ENCODE peak calls at places on chromosomes 4 and X, in seven cellular contexts. One of them, this sample, is unnamed.
A peak's percentile ranks its signal among the peaks of the same experiment; 100 is the strongest.

GRCh38 chr4:122668241-122668640 is 47.4 kb upstream of the IL21 start:
- DNase-seq in CD4-positive, alpha-beta memory T cell: no peak
- DNase-seq in GM23248: peak; percentile 89
- DNase-seq in transverse colon: no peak
- DNase-seq in aorta: no peak
- DNase-seq in hepatocyte: no peak
- DNase-seq in CD8-positive, alpha-beta T cell: no peak
- DNase-seq in this sample: no peak

GRCh38 chr4:138845051-138845450 is 170.5 kb upstream of the NOCT start:
- DNase-seq in CD4-positive, alpha-beta memory T cell: no peak
- DNase-seq in GM23248: no peak
- DNase-seq in transverse colon: no peak
- DNase-seq in aorta: no peak
- DNase-seq in hepatocyte: no peak
- DNase-seq in CD8-positive, alpha-beta T cell: no peak
- DNase-seq in this sample: no peak

GRCh38 chr4:12586607-12587006 is 897.5 kb downstream of the RAB28 start:
- DNase-seq in CD4-positive, alpha-beta memory T cell: no peak
- DNase-seq in GM23248: no peak
- DNase-seq in transverse colon: no peak
- DNase-seq in aorta: no peak
- DNase-seq in hepatocyte: no peak
- DNase-seq in CD8-positive, alpha-beta T cell: no peak
- DNase-seq in this sample: no peak

GRCh38 chrX:133676344-133677122 is 261.2 kb upstream of the GPC4 start:
- DNase-seq in CD4-positive, alpha-beta memory T cell: no peak
- DNase-seq in GM23248: no peak
- DNase-seq in transverse colon: peak; percentile 65
- DNase-seq in aorta: no peak
- DNase-seq in hepatocyte: no peak
- DNase-seq in CD8-positive, alpha-beta T cell: no peak
- DNase-seq in this sample: peak; percentile 34

GRCh38 chr4:140163029-140163810 is 9.2 kb upstream of the MAML3 start:
- DNase-seq in CD4-positive, alpha-beta memory T cell: no peak
- DNase-seq in GM23248: peak; percentile 70
- DNase-seq in transverse colon: no peak
- DNase-seq in aorta: no peak
- DNase-seq in hepatocyte: no peak
- DNase-seq in CD8-positive, alpha-beta T cell: no peak
- DNase-seq in this sample: no peak

GRCh38 chrX:2383735-2384134 is 117.0 kb downstream of the DHRSX start:
- DNase-seq in CD4-positive, alpha-beta memory T cell: no peak
- DNase-seq in GM23248: no peak
- DNase-seq in transverse colon: peak; percentile 53
- DNase-seq in aorta: no peak
- DNase-seq in hepatocyte: peak; percentile 37
- DNase-seq in CD8-positive, alpha-beta T cell: no peak
- DNase-seq in this sample: no peak

GRCh38 chrX:69037786-69038185 is 127.5 kb downstream of the PJA1 start:
- DNase-seq in CD4-positive, alpha-beta memory T cell: no peak
- DNase-seq in GM23248: no peak
- DNase-seq in transverse colon: no peak
- DNase-seq in aorta: no peak
- DNase-seq in hepatocyte: no peak
- DNase-seq in CD8-positive, alpha-beta T cell: no peak
- DNase-seq in this sample: no peak

GRCh38 chr4:163107754-163108153 is 58.9 kb downstream of the NAF1 start:
- DNase-seq in CD4-positive, alpha-beta memory T cell: no peak
- DNase-seq in GM23248: peak; percentile 23
- DNase-seq in transverse colon: no peak
- DNase-seq in aorta: no peak
- DNase-seq in hepatocyte: no peak
- DNase-seq in CD8-positive, alpha-beta T cell: no peak
- DNase-seq in this sample: no peak

GRCh38 chr4:3198906-3199305 is 50.1 kb upstream of the MSANTD1 start:
- DNase-seq in CD4-positive, alpha-beta memory T cell: no peak
- DNase-seq in GM23248: no peak
- DNase-seq in transverse colon: no peak
- DNase-seq in aorta: peak; percentile 61
- DNase-seq in hepatocyte: no peak
- DNase-seq in CD8-positive, alpha-beta T cell: no peak
- DNase-seq in this sample: no peak

GRCh38 chrX:42606591-42606990 is 171.4 kb downstream of the PPP1R2C start:
- DNase-seq in CD4-positive, alpha-beta memory T cell: no peak
- DNase-seq in GM23248: no peak
- DNase-seq in transverse colon: no peak
- DNase-seq in aorta: no peak
- DNase-seq in hepatocyte: no peak
- DNase-seq in CD8-positive, alpha-beta T cell: no peak
- DNase-seq in this sample: no peak

GRCh38 chr4:38128478-38129451 is 168.6 kb downstream of the PTTG2 start:
- DNase-seq in CD4-positive, alpha-beta memory T cell: peak; percentile 76
- DNase-seq in GM23248: peak; percentile 93
- DNase-seq in transverse colon: peak; percentile 60
- DNase-seq in aorta: no peak
- DNase-seq in hepatocyte: no peak
- DNase-seq in CD8-positive, alpha-beta T cell: peak; percentile 50
- DNase-seq in this sample: peak; percentile 38

GRCh38 chr4:25703731-25704388 is 48.2 kb downstream of the SLC34A2 start:
- DNase-seq in CD4-positive, alpha-beta memory T cell: no peak
- DNase-seq in GM23248: peak; percentile 30
- DNase-seq in transverse colon: no peak
- DNase-seq in aorta: no peak
- DNase-seq in hepatocyte: no peak
- DNase-seq in CD8-positive, alpha-beta T cell: no peak
- DNase-seq in this sample: no peak

GRCh38 chr4:155787113-155787710 is 28.4 kb downstream of the GUCY1B1 start:
- DNase-seq in CD4-positive, alpha-beta memory T cell: peak; percentile 15
- DNase-seq in GM23248: peak; percentile 73
- DNase-seq in transverse colon: no peak
- DNase-seq in aorta: no peak
- DNase-seq in hepatocyte: peak; percentile 64
- DNase-seq in CD8-positive, alpha-beta T cell: no peak
- DNase-seq in this sample: peak; percentile 61

GRCh38 chrX:13716905-13717304 is 17.5 kb downstream of the TRAPPC2 start:
- DNase-seq in CD4-positive, alpha-beta memory T cell: peak; percentile 65
- DNase-seq in GM23248: no peak
- DNase-seq in transverse colon: peak; percentile 14
- DNase-seq in aorta: no peak
- DNase-seq in hepatocyte: no peak
- DNase-seq in CD8-positive, alpha-beta T cell: no peak
- DNase-seq in this sample: no peak

GRCh38 chr4:127623755-127624087 is 9.0 kb upstream of the INTU start:
- DNase-seq in CD4-positive, alpha-beta memory T cell: no peak
- DNase-seq in GM23248: peak; percentile 46
- DNase-seq in transverse colon: no peak
- DNase-seq in aorta: peak; percentile 84
- DNase-seq in hepatocyte: peak; percentile 10
- DNase-seq in CD8-positive, alpha-beta T cell: no peak
- DNase-seq in this sample: no peak

GRCh38 chr4:38072578-38072977 is 112.4 kb downstream of the PTTG2 start:
- DNase-seq in CD4-positive, alpha-beta memory T cell: no peak
- DNase-seq in GM23248: no peak
- DNase-seq in transverse colon: no peak
- DNase-seq in aorta: no peak
- DNase-seq in hepatocyte: no peak
- DNase-seq in CD8-positive, alpha-beta T cell: no peak
- DNase-seq in this sample: no peak

GRCh38 chr4:39542633-39543393 is 15.6 kb upstream of the UGDH start:
- DNase-seq in CD4-positive, alpha-beta memory T cell: no peak
- DNase-seq in GM23248: no peak
- DNase-seq in transverse colon: no peak
- DNase-seq in aorta: no peak
- DNase-seq in hepatocyte: no peak
- DNase-seq in CD8-positive, alpha-beta T cell: no peak
- DNase-seq in this sample: no peak

GRCh38 chr4:86184216-86184915 is 175.5 kb downstream of the MAPK10 start:
- DNase-seq in CD4-positive, alpha-beta memory T cell: no peak
- DNase-seq in GM23248: peak; percentile 43
- DNase-seq in transverse colon: no peak
- DNase-seq in aorta: no peak
- DNase-seq in hepatocyte: no peak
- DNase-seq in CD8-positive, alpha-beta T cell: no peak
- DNase-seq in this sample: no peak

GRCh38 chr4:25065451-25065850 is 34.7 kb upstream of the LGI2 start:
- DNase-seq in CD4-positive, alpha-beta memory T cell: no peak
- DNase-seq in GM23248: no peak
- DNase-seq in transverse colon: no peak
- DNase-seq in aorta: no peak
- DNase-seq in hepatocyte: no peak
- DNase-seq in CD8-positive, alpha-beta T cell: no peak
- DNase-seq in this sample: no peak

GRCh38 chr4:81747242-81747930 is 275.7 kb upstream of the RASGEF1B start:
- DNase-seq in CD4-positive, alpha-beta memory T cell: no peak
- DNase-seq in GM23248: no peak
- DNase-seq in transverse colon: no peak
- DNase-seq in aorta: no peak
- DNase-seq in hepatocyte: no peak
- DNase-seq in CD8-positive, alpha-beta T cell: no peak
- DNase-seq in this sample: peak; percentile 36

GRCh38 chr4:102007959-102008425 is 217.5 kb downstream of the BANK1 start:
- DNase-seq in CD4-positive, alpha-beta memory T cell: no peak
- DNase-seq in GM23248: no peak
- DNase-seq in transverse colon: no peak
- DNase-seq in aorta: no peak
- DNase-seq in hepatocyte: no peak
- DNase-seq in CD8-positive, alpha-beta T cell: no peak
- DNase-seq in this sample: no peak

GRCh38 chrX:129755779-129756650 is 17.2 kb downstream of the XPNPEP2 start:
- DNase-seq in CD4-positive, alpha-beta memory T cell: peak; percentile 42
- DNase-seq in GM23248: no peak
- DNase-seq in transverse colon: no peak
- DNase-seq in aorta: peak; percentile 70
- DNase-seq in hepatocyte: no peak
- DNase-seq in CD8-positive, alpha-beta T cell: no peak
- DNase-seq in this sample: no peak

GRCh38 chrX:111411591-111412371 is at the start of gene DCX:
- DNase-seq in CD4-positive, alpha-beta memory T cell: no peak
- DNase-seq in GM23248: no peak
- DNase-seq in transverse colon: no peak
- DNase-seq in aorta: no peak
- DNase-seq in hepatocyte: no peak
- DNase-seq in CD8-positive, alpha-beta T cell: no peak
- DNase-seq in this sample: no peak

DNA sequence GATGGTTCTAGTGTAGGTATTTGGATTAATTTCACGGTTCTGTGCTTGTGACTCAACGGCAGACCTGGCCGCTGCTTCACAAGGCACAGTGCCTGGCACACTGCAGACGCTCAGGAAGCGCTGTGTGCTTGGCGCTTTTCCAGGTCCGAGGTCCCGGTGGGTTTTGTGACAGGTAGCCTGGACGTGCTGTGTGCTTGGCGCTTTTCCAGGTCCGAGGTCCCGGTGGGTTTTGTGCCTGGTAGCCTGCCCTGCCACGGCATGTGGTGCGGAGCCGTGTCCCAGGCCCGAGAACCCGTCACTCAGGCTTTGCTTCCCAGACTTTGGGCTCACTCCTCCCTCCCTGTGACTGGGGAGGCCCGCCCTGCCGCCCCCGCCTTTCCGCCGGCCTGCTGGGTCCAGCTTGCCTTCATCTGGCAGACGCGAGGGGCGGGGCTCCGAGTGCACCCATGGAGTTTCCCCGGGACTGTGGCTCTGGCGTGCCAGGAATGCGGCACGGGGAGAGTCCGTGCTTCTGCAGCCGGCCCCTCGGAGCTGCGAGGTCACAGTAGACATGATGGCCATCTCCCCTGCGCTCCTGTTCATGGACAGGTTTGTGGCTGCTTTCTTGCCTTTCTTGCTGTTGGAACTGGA is 44.2 kb downstream of the TBC1D14 start:
- DNase-seq in CD4-positive, alpha-beta memory T cell: no peak
- DNase-seq in GM23248: peak; percentile 97
- DNase-seq in transverse colon: peak; percentile 91
- DNase-seq in aorta: peak; percentile 91
- DNase-seq in hepatocyte: peak; percentile 75
- DNase-seq in CD8-positive, alpha-beta T cell: no peak
- DNase-seq in this sample: peak; percentile 59
- H3K27ac ChIP-seq in CD4-positive, alpha-beta memory T cell: no peak overlapping the region
- H3K27ac ChIP-seq in GM23248: peak overlapping the region; percentile 67
- H3K27ac ChIP-seq in transverse colon: peak overlapping the region; percentile 82
- H3K27ac ChIP-seq in aorta: no peak overlapping the region
- H3K27ac ChIP-seq in hepatocyte: peak overlapping the region; percentile 93
- H3K27ac ChIP-seq in CD8-positive, alpha-beta T cell: no peak overlapping the region
- H3K27ac ChIP-seq in this sample: peak overlapping the region; percentile 9

DNA sequence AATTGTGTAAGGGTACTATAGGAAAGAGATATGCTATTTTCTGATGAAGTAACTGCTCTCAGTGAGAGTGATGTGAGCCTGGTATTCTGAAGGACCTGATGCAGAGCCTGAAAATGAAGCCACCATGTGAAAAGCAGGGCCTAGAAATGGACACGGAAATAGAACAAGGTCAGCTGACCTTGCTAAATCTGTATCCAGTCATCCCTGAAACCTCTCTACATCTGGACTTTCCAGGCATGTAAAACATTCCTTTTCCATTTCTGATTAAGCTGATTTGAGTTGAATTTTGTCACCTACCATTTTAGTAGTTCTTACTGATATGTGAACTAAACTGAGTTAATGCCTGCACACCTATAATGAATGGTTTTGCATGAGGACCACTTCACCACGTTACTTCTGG is 72.4 kb upstream of the NEIL3 start:
- DNase-seq in CD4-positive, alpha-beta memory T cell: no peak
- DNase-seq in GM23248: no peak
- DNase-seq in transverse colon: no peak
- DNase-seq in aorta: no peak
- DNase-seq in hepatocyte: no peak
- DNase-seq in CD8-positive, alpha-beta T cell: no peak
- DNase-seq in this sample: no peak
- H3K27me3 ChIP-seq in CD4-positive, alpha-beta memory T cell: no peaks in the 10 kb centered on the region
- H3K27me3 ChIP-seq in GM23248: no peaks in the 10 kb centered on the region
- H3K27me3 ChIP-seq in transverse colon: no peaks in the 10 kb centered on the region
- H3K27me3 ChIP-seq in aorta: no peaks in the 10 kb centered on the region
- H3K27me3 ChIP-seq in hepatocyte: no peaks in the 10 kb centered on the region
- H3K27me3 ChIP-seq in CD8-positive, alpha-beta T cell: no peaks in the 10 kb centered on the region
- H3K27me3 ChIP-seq in this sample: no peaks in the 10 kb centered on the region

DNA sequence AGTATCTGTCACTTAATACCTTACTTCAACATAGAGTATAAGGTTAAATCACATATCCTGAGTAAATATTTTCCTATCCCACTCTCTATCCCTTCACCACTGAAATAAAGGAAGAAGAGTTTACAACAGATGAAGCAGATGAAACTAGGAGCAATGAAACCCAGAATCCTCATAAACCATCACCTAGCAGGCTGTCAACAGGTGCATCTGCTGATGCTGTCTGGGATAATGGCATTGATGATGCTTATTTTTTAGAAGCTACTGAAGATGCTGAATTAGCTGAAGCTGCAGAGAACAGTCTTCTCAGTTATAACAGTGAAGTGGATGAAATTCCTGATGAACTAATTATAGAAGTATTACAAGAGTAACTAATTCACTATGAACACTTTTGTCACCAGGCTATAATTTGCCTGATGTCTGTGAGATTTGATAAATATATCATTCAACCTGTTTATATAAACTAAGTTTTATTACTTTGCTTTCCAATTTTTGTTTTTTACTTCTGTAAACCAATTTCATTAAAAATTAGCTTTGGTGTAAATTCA is 39.4 kb downstream of the CENPU start:
- DNase-seq in CD4-positive, alpha-beta memory T cell: no peak
- DNase-seq in GM23248: no peak
- DNase-seq in transverse colon: no peak
- DNase-seq in aorta: no peak
- DNase-seq in hepatocyte: no peak
- DNase-seq in CD8-positive, alpha-beta T cell: no peak
- DNase-seq in this sample: no peak
- H3K4me3 ChIP-seq in CD4-positive, alpha-beta memory T cell: no peak overlapping the region
- H3K4me3 ChIP-seq in GM23248: no peak overlapping the region
- H3K4me3 ChIP-seq in transverse colon: no peak overlapping the region
- H3K4me3 ChIP-seq in aorta: no peak overlapping the region
- H3K4me3 ChIP-seq in hepatocyte: no peak overlapping the region
- H3K4me3 ChIP-seq in CD8-positive, alpha-beta T cell: no peak overlapping the region
- H3K4me3 ChIP-seq in this sample: no peak overlapping the region

GRCh38 chr4:118557298-118557851 is 127.8 kb upstream of the METTL14 start:
- DNase-seq in CD4-positive, alpha-beta memory T cell: no peak
- DNase-seq in GM23248: peak; percentile 71
- DNase-seq in transverse colon: no peak
- DNase-seq in aorta: no peak
- DNase-seq in hepatocyte: no peak
- DNase-seq in CD8-positive, alpha-beta T cell: no peak
- DNase-seq in this sample: no peak
- H3K27ac ChIP-seq in CD4-positive, alpha-beta memory T cell: no peak overlapping the region
- H3K27ac ChIP-seq in GM23248: peak overlapping the region; percentile 26
- H3K27ac ChIP-seq in transverse colon: no peak overlapping the region
- H3K27ac ChIP-seq in aorta: no peak overlapping the region
- H3K27ac ChIP-seq in hepatocyte: no peak overlapping the region
- H3K27ac ChIP-seq in CD8-positive, alpha-beta T cell: no peak overlapping the region
- H3K27ac ChIP-seq in this sample: no peak overlapping the region

This sample was measured in body of pancreas.